ENCODE peak calls at places on chromosomes 11 and 22, in nine cellular contexts. T is right lobe of liver, C is sigmoid colon, W is psoas muscle, A is stomach, L is RWPE2, B is left lung, V is IMR-90, I is Peyer's patch. J is an unnamed sample.

GRCh38 chr11:132220464-132220863 is 850.0 kb downstream of the NTM start:
- DNase-seq in L (no peak), I (no peak), T (no peak), B (no peak), C (no peak), V (peak; percentile 74), A (no peak), W (no peak), J (no peak)

GRCh38 chr11:72222106-72222891 is 2.3 kb upstream of the INPPL1 start:
- DNase-seq in T (no peak), W (no peak), B (no peak), C (no peak), I (no peak), L (no peak), V (no peak), A (peak; percentile 18), J (no peak)

GRCh38 chr22:22702159-22702873 is 57.9 kb downstream of the GGTLC2 start:
- DNase-seq in W (no peak), V (no peak), I (no peak), B (no peak), A (no peak), C (no peak), T (no peak), L (no peak), J (no peak)

GRCh38 chr22:25564320-25564978 is at the start of gene GRK3:
- DNase-seq in L (peak; percentile 73), T (peak; percentile 76), C (peak; percentile 88), I (peak; percentile 79), A (peak; percentile 55), V (peak; percentile 27), B (peak; percentile 93), W (peak; percentile 77), J (peak; percentile 67)

GRCh38 chr11:61959026-61959608 is 8.3 kb downstream of the FTH1 start:
- DNase-seq in I (no peak), W (no peak), V (no peak), C (no peak), T (peak; percentile 13), L (no peak), A (no peak), B (no peak), J (peak; percentile 7)

GRCh38 chr11:123567466-123567865 is 87.0 kb downstream of the SCN3B start:
- DNase-seq in T (no peak), B (no peak), L (peak; percentile 4), W (no peak), V (no peak), C (no peak), I (no peak), A (no peak), J (no peak)

GRCh38 chr11:2737876-2738275 is 38.1 kb upstream of the KCNQ1OT1 start:
- DNase-seq in V (no peak), B (no peak), T (no peak), I (no peak), W (no peak), L (no peak), A (no peak), C (no peak), J (no peak)

GRCh38 chr11:2582958-2583604 is 116.7 kb downstream of the KCNQ1OT1 start:
- DNase-seq in L (peak; percentile 51), V (no peak), W (peak; percentile 49), A (peak; percentile 24), C (peak; percentile 57), B (peak; percentile 65), T (peak; percentile 9), I (peak; percentile 8), J (peak; percentile 7)

GRCh38 chr11:13391217-13391616 is 71.8 kb downstream of the BTBD10 start:
- DNase-seq in C (no peak), W (no peak), A (no peak), V (no peak), I (no peak), L (no peak), T (no peak), B (no peak), J (no peak)

GRCh38 chr11:36469063-36469462 is 41.0 kb downstream of the TRAF6 start:
- DNase-seq in I (no peak), V (no peak), A (no peak), B (no peak), T (no peak), L (no peak), W (no peak), C (no peak), J (no peak)

GRCh38 chr11:115364892-115365291 is 139.3 kb downstream of the CADM1 start:
- DNase-seq in I (no peak), A (no peak), B (no peak), L (no peak), W (no peak), V (peak; percentile 25), T (no peak), C (no peak), J (no peak)

GRCh38 chr22:40426671-40427070 is 56.3 kb downstream of the SGSM3 start:
- DNase-seq in C (peak; percentile 64), I (no peak), L (no peak), V (peak; percentile 88), B (no peak), T (no peak), W (peak; percentile 76), A (no peak), J (peak; percentile 55)

GRCh38 chr11:48052183-48053040 is 72.1 kb downstream of the PTPRJ start:
- DNase-seq in I (no peak), A (peak; percentile 90), T (no peak), W (no peak), B (peak; percentile 72), C (no peak), L (peak; percentile 73), V (peak; percentile 85), J (peak; percentile 60)

GRCh38 chr11:47551086-47551485 is 1.8 kb downstream of the CELF1 start:
- DNase-seq in C (no peak), W (no peak), T (no peak), I (no peak), A (no peak), L (no peak), V (peak; percentile 48), B (no peak), J (no peak)

GRCh38 chr11:561148-562003 is 606 bp downstream of the RASSF7 start:
- DNase-seq in W (no peak), C (no peak), T (peak; percentile 84), B (peak; percentile 92), L (no peak), V (no peak), A (peak; percentile 89), I (no peak), J (peak; percentile 87)

GRCh38 chr11:13462928-13463778 is at the start of gene BTBD10:
- DNase-seq in T (peak; percentile 96), B (peak; percentile 97), I (peak; percentile 91), C (peak; percentile 96), A (peak; percentile 94), V (peak; percentile 93), W (peak; percentile 96), L (peak; percentile 92), J (peak; percentile 94)

GRCh38 chr22:30373331-30374325 is 13.6 kb downstream of the RNF215 start:
- DNase-seq in I (no peak), B (peak; percentile 55), C (no peak), W (no peak), T (no peak), A (no peak), V (no peak), L (no peak), J (no peak)

GRCh38 chr11:70364198-70364597 is 34.1 kb upstream of the CTTN start:
- DNase-seq in T (no peak), W (no peak), L (no peak), B (no peak), V (peak; percentile 31), A (no peak), C (no peak), I (no peak), J (no peak)
- H3K36me3 ChIP-seq in T (peaks cover 16% of the 10 kb centered on the region), W (no peaks in the 10 kb centered on the region), L (peaks cover 45% of the 10 kb centered on the region), B (peaks cover 88% of the 10 kb centered on the region), V (peaks cover 32% of the 10 kb centered on the region), A (peaks cover 95% of the 10 kb centered on the region), C (peaks cover 7% of the 10 kb centered on the region), I (no peaks in the 10 kb centered on the region), J (peaks cover 6% of the 10 kb centered on the region)

DNA sequence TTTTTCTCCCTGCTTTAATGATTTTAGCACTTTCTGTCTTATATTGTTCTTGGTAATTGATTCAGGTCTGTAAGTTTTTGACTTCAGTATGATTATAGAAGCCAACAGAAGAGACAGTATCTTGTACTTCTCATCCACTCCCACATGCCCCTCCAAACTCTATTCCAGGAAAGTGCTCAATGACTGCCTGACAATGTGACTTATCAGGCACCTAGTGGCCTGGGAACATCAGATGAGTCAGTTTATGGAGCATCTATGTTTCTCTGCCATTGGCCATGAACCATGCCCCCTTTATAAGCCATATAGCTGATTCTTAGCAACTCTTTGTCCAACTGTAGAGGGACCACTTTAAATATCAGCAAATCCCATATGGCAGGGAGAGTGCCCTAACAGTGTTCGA is 179.2 kb upstream of the MTMR2 start:
- DNase-seq in V (peak; percentile 23), L (no peak), B (no peak), C (no peak), I (no peak), W (no peak), A (no peak), T (no peak), J (no peak)
- H3K27ac ChIP-seq in V (peak overlapping the region; percentile 79), L (peak overlapping the region; percentile 23), B (no peak overlapping the region), C (no peak overlapping the region), I (no peak overlapping the region), W (no peak overlapping the region), A (no peak overlapping the region), T (no peak overlapping the region), J (no peak overlapping the region)

DNA sequence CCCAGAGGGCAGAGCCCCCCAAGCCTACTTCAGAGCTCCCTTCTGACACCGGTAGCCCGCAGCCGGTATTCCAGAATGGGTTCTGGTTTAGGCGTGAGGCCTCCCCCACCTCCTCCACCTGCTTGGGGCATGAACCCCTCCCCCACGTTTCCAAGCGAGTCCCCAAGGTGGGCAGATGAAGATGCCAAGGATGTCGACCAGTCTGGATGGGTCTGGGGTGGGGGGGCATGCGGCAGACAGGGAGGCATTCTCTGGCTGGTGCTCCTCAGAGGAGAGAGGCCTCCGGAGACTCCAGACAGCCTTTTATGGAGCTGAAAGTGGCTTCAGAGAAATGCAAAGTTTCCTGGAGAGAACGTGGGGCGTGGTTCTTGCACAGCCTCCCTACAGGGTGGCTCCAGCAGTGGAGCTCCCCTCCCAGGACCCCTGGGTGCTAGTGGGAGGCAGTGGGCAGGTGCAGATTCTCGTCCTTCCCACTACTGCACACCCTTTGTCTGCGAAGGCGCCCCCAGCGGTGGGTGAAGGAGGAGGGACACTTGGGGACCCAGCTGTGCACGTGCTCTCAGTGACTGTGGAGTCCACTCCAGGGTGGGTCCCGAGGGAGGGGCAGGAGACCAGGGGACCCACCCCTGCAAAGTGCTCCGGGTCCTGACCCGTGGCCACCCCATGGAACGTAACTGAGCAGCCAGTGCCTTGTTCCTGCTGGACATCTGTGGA is 4.2 kb downstream of the CCND1 start:
- DNase-seq in B (no peak), L (peak; percentile 51), A (no peak), V (no peak), T (peak; percentile 19), W (no peak), C (peak; percentile 61), I (no peak), J (no peak)
- H3K36me3 ChIP-seq in B (peaks cover 35% of the 10 kb centered on the region), L (peaks cover 72% of the 10 kb centered on the region), A (peaks cover 53% of the 10 kb centered on the region), V (peaks cover 65% of the 10 kb centered on the region), T (no peaks in the 10 kb centered on the region), W (no peaks in the 10 kb centered on the region), C (no peaks in the 10 kb centered on the region), I (no peaks in the 10 kb centered on the region), J (no peaks in the 10 kb centered on the region)

DNA sequence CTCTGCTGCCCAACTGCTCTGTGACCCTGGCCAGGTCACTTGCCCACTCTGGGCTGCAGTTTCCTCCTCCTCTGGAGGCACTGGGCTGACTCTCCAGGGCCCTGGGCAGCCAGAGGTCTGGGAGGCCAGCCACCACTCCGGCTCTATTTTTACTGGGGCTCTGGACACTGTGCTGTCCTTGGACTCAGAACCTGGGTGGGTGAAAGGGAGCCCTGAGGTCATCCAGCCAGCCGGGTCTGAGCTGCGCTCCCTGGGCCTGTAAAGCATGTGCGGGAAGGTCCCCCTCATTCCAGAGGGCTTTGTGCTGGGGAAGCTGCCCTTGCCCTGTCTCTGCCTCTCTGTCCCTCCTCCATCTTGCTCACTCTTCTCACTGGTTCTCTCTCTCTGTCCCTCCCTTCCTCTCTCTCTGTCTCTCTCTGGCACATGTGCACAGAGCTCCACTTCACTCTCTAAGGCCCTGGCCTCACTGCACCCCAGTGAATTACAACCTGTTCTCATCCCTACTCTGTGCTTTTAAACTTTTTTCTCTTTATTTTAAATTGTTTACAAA is 24.6 kb downstream of the MB start:
- DNase-seq in V (no peak), T (no peak), C (no peak), A (no peak), W (peak; percentile 76), I (no peak), L (no peak), B (peak; percentile 71), J (no peak)
- H3K27ac ChIP-seq in V (no peak overlapping the region), T (no peak overlapping the region), C (peak overlapping the region; percentile 72), A (no peak overlapping the region), W (peak overlapping the region; percentile 97), I (peak overlapping the region; percentile 54), L (no peak overlapping the region), B (no peak overlapping the region), J (no peak overlapping the region)

J was measured in body of pancreas.